ENCODE peak calls at places on chromosomes 16 and 17, in four cellular contexts. Z is AG10803, L is T-helper 1 cell, F is EH. O is an unnamed sample.

GRCh38 chr16:66267287-66268137 is 99.0 kb upstream of the CDH5 start:
- DNase-seq in F (no peak), L (no peak), Z (no peak), O (no peak)

GRCh38 chr17:82961366-82962162 is 117.8 kb upstream of the METRNL start:
- DNase-seq in L (no peak), F (no peak), Z (no peak), O (no peak)

GRCh38 chr16:86069736-86070298 is 170.9 kb downstream of the IRF8 start:
- DNase-seq in Z (no peak), L (no peak), F (no peak), O (no peak)

GRCh38 chr16:70738083-70738977 is 52.5 kb upstream of the MTSS2 start:
- DNase-seq in L (no peak), Z (peak; percentile 92), F (peak; percentile 88), O (peak; percentile 78)

GRCh38 chr17:16085066-16085699 is 85.6 kb downstream of the TTC19 start:
- DNase-seq in Z (peak; percentile 78), F (peak; percentile 76), L (no peak), O (peak; percentile 35)

GRCh38 chr16:87607223-87607622 is 4.9 kb downstream of the JPH3 start:
- DNase-seq in Z (no peak), F (no peak), L (no peak), O (no peak)

GRCh38 chr17:81884968-81885367 is 6.4 kb downstream of the ALYREF start:
- DNase-seq in L (no peak), F (no peak), Z (no peak), O (no peak)

GRCh38 chr17:75693500-75694481 is 26.7 kb downstream of the SAP30BP start:
- DNase-seq in Z (peak; percentile 98), F (peak; percentile 100), L (no peak), O (peak; percentile 98)

GRCh38 chr16:1105888-1106620 is 10.0 kb upstream of the C1QTNF8 start:
- DNase-seq in F (peak; percentile 60), Z (peak; percentile 28), L (no peak), O (peak; percentile 34)

GRCh38 chr16:10683160-10683559 is 11.6 kb downstream of the TEKT5 start:
- DNase-seq in F (no peak), Z (no peak), L (no peak), O (no peak)

GRCh38 chr17:2054262-2054739 is 602 bp upstream of the HIC1 start:
- DNase-seq in F (peak; percentile 73), Z (no peak), L (no peak), O (peak; percentile 65)